ENCODE peak calls at places on chromosome 4, in six cellular contexts. R is HepG2, N is sigmoid colon, H is prostate gland, X is GM23338, U is HCT116. J is an unnamed sample.

GRCh38 chr4:169307581-169307980 is 36.8 kb upstream of the SH3RF1 start:
- DNase-seq in R (peak), N (no peak), H (no peak), X (no peak), U (no peak), J (no peak)

GRCh38 chr4:139547979-139548378 is 8.0 kb downstream of the SETD7 start:
- DNase-seq in R (no peak), N (no peak), H (no peak), X (no peak), U (no peak), J (no peak)

GRCh38 chr4:149031399-149031798 is 589.2 kb upstream of the NR3C2 start:
- DNase-seq in R (peak), N (no peak), H (no peak), X (peak), U (peak), J (peak)

GRCh38 chr4:112416464-112416863 is 99.5 kb downstream of the NEUROG2 start:
- DNase-seq in R (no peak), N (no peak), H (no peak), X (no peak), U (no peak), J (no peak)

GRCh38 chr4:88828846-88829245 is 131.2 kb upstream of the NAP1L5 start:
- DNase-seq in R (no peak), N (no peak), H (no peak), X (no peak), U (no peak), J (no peak)

GRCh38 chr4:101833455-101833854 is 42.9 kb downstream of the BANK1 start:
- DNase-seq in R (no peak), N (no peak), H (no peak), X (no peak), U (no peak), J (peak)

GRCh38 chr4:154982187-154983047 is 201.3 kb downstream of the RBM46 start:
- DNase-seq in R (peak), N (no peak), H (peak), X (peak), U (peak), J (peak)

GRCh38 chr4:2365913-2366210 is 52.6 kb downstream of the ZFYVE28 start:
- DNase-seq in R (no peak), N (peak), H (no peak), X (no peak), U (no peak), J (no peak)

GRCh38 chr4:156870166-156870565 is 101.4 kb downstream of the PDGFC start:
- DNase-seq in R (no peak), N (no peak), H (no peak), X (no peak), U (no peak), J (no peak)

GRCh38 chr4:107818301-107818910 is 6.3 kb upstream of the SGMS2 start:
- DNase-seq in R (no peak), N (no peak), H (no peak), X (no peak), U (no peak), J (no peak)

GRCh38 chr4:183422962-183423653 is 21.3 kb upstream of the CDKN2AIP start:
- DNase-seq in R (no peak), N (no peak), H (no peak), X (no peak), U (no peak), J (no peak)

GRCh38 chr4:10260777-10261176 is 144.2 kb upstream of the WDR1 start:
- DNase-seq in R (no peak), N (no peak), H (no peak), X (peak), U (no peak), J (no peak)

GRCh38 chr4:16031554-16032381 is 52.1 kb downstream of the PROM1 start:
- DNase-seq in R (no peak), N (no peak), H (no peak), X (no peak), U (no peak), J (no peak)

GRCh38 chr4:56611501-56611900 is 69.6 kb downstream of the HOPX start:
- DNase-seq in R (no peak), N (no peak), H (no peak), X (no peak), U (no peak), J (no peak)

GRCh38 chr4:153418581-153418980 is 47.6 kb upstream of the TMEM131L start:
- DNase-seq in R (no peak), N (no peak), H (no peak), X (peak), U (no peak), J (no peak)

GRCh38 chr4:77787969-77788368 is 31.2 kb downstream of the CNOT6L start:
- DNase-seq in R (no peak), N (no peak), H (no peak), X (no peak), U (no peak), J (no peak)

GRCh38 chr4:140756292-140757219 is at the start of gene TBC1D9:
- DNase-seq in R (peak), N (peak), H (peak), X (peak), U (peak), J (no peak)

GRCh38 chr4:147110968-147111367 is 165.3 kb upstream of the TTC29 start:
- DNase-seq in R (no peak), N (no peak), H (no peak), X (no peak), U (no peak), J (peak)

GRCh38 chr4:183823394-183823793 is 81.7 kb upstream of the STOX2 start:
- DNase-seq in R (no peak), N (no peak), H (no peak), X (no peak), U (no peak), J (no peak)

GRCh38 chr4:2333916-2334644 is 72.2 kb upstream of the MXD4 start:
- DNase-seq in R (no peak), N (no peak), H (no peak), X (no peak), U (no peak), J (no peak)

GRCh38 chr4:153137168-153137567 is 67.1 kb upstream of the TRIM2 start:
- DNase-seq in R (no peak), N (no peak), H (no peak), X (no peak), U (no peak), J (no peak)

GRCh38 chr4:56245547-56246229 is 141.6 kb downstream of the AASDH start:
- DNase-seq in R (peak), N (no peak), H (no peak), X (peak), U (no peak), J (no peak)

GRCh38 chr4:89324671-89325070 is 17.1 kb upstream of the GPRIN3 start:
- DNase-seq in R (no peak), N (no peak), H (no peak), X (no peak), U (no peak), J (no peak)

GRCh38 chr4:108192056-108192455 is 23.3 kb upstream of the LEF1 start:
- DNase-seq in R (no peak), N (no peak), H (no peak), X (no peak), U (no peak), J (no peak)

GRCh38 chr4:8356856-8357255 is 83.7 kb downstream of the ACOX3 start:
- DNase-seq in R (no peak), N (peak), H (no peak), X (no peak), U (no peak), J (no peak)

GRCh38 chr4:8917868-8918783 is 46.5 kb upstream of the HMX1 start:
- DNase-seq in R (peak), N (peak), H (peak), X (peak), U (peak), J (no peak)

GRCh38 chr4:184282251-184282713 is 64.6 kb upstream of the ENPP6 start:
- DNase-seq in R (peak), N (no peak), H (peak), X (peak), U (no peak), J (no peak)

GRCh38 chr4:169143335-169143734 is 127.4 kb downstream of the SH3RF1 start:
- DNase-seq in R (no peak), N (no peak), H (no peak), X (no peak), U (no peak), J (no peak)

GRCh38 chr4:117700111-117700892 is 334.0 kb upstream of the NDST3 start:
- DNase-seq in R (peak), N (no peak), H (no peak), X (peak), U (peak), J (no peak)

GRCh38 chr4:85724801-85725548 is 250.0 kb downstream of the ARHGAP24 start:
- DNase-seq in R (no peak), N (no peak), H (no peak), X (no peak), U (no peak), J (no peak)

GRCh38 chr4:81913427-81913878 is 441.7 kb upstream of the RASGEF1B start:
- DNase-seq in R (peak), N (no peak), H (peak), X (peak), U (peak), J (no peak)

GRCh38 chr4:155403886-155404285 is 27.1 kb upstream of the MAP9 start:
- DNase-seq in R (no peak), N (no peak), H (no peak), X (peak), U (peak), J (peak)

GRCh38 chr4:47913858-47914218 is 545 bp downstream of the NFXL1 start:
- DNase-seq in R (peak), N (peak), H (peak), X (peak), U (no peak), J (no peak)

GRCh38 chr4:122702939-122703338 is 29.6 kb upstream of the BBS12 start:
- DNase-seq in R (no peak), N (no peak), H (peak), X (no peak), U (no peak), J (no peak)
- TF ChIP-seq POLR2AphosphoS5 in R (no peak), N (no peak), H (peak), X (no peak), U (no peak), J (no peak)

GRCh38 chr4:74110670-74111069 is 11.7 kb upstream of the CXCL2 start:
- DNase-seq in R (no peak), N (no peak), H (no peak), X (no peak), U (no peak), J (no peak)

GRCh38 chr4:74105656-74106275 is 6.8 kb upstream of the CXCL2 start:
- DNase-seq in R (no peak), N (no peak), H (no peak), X (no peak), U (no peak), J (no peak)

GRCh38 chr4:74109116-74109791 is 10.3 kb upstream of the CXCL2 start:
- DNase-seq in R (no peak), N (no peak), H (no peak), X (peak), U (peak), J (no peak)

GRCh38 chr4:74109894-74110605 is 11.1 kb upstream of the CXCL2 start:
- DNase-seq in R (no peak), N (no peak), H (no peak), X (no peak), U (peak), J (no peak)

GRCh38 chr4:74108457-74109115 is 9.6 kb upstream of the CXCL2 start:
- DNase-seq in R (no peak), N (no peak), H (no peak), X (no peak), U (no peak), J (no peak)
- H3K27ac ChIP-seq in R (no peak), N (peak), H (no peak), X (no peak), U (peak), J (no peak)

GRCh38 chr4:99586747-99587146 is 12.1 kb downstream of the MTTP start:
- DNase-seq in R (no peak), N (no peak), H (no peak), X (peak), U (no peak), J (no peak)

GRCh38 chr4:99585521-99585920 is 10.9 kb downstream of the MTTP start:
- DNase-seq in R (no peak), N (no peak), H (no peak), X (no peak), U (no peak), J (no peak)

GRCh38 chr4:99587803-99588202 is 13.2 kb downstream of the MTTP start:
- DNase-seq in R (no peak), N (no peak), H (no peak), X (no peak), U (no peak), J (no peak)

GRCh38 chr4:99586322-99586721 is 11.7 kb downstream of the MTTP start:
- DNase-seq in R (no peak), N (no peak), H (no peak), X (no peak), U (no peak), J (no peak)

DNA sequence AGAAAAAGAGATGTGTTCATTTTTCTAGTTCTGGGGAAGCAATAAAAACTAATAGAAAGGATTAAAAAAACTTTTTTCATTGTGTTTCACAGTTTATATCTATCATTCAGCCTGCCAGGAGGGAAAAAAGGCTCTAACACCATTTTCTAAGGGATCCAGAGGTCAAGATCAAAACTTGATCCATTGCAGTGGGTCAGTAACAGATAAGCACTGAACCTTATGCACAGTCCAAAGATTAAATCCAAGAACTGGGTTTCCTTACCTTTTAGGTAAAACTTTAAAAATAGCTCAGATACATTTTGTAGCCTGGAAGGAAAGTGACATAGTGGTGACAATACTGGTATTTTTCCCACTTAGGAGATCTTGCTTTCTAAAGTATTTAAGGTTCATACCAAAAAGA is 12.7 kb downstream of the MTTP start:
- DNase-seq in R (no peak), N (no peak), H (no peak), X (no peak), U (no peak), J (no peak)
- TF ChIP-seq POLR2AphosphoS5 in R (no peak), N (no peak), H (no peak), X (no peak), U (no peak), J (no peak)

GRCh38 chr4:92506933-92507332 is 203.2 kb downstream of the GRID2 start:
- DNase-seq in R (no peak), N (no peak), H (no peak), X (peak), U (no peak), J (no peak)

GRCh38 chr4:92497141-92497540 is 193.4 kb downstream of the GRID2 start:
- DNase-seq in R (no peak), N (no peak), H (no peak), X (no peak), U (no peak), J (no peak)

GRCh38 chr4:92501456-92501855 is 197.7 kb downstream of the GRID2 start:
- DNase-seq in R (no peak), N (no peak), H (no peak), X (no peak), U (no peak), J (no peak)
- H3K27ac ChIP-seq in R (no peak), N (no peak), H (no peak), X (peak), U (no peak), J (no peak)

GRCh38 chr4:74640111-74640903 is 154.0 kb downstream of the BTC start:
- DNase-seq in R (no peak), N (no peak), H (no peak), X (no peak), U (no peak), J (no peak)
- TF ChIP-seq POLR2AphosphoS5 in R (no peak), N (peak), H (no peak), X (no peak), U (no peak), J (no peak)

GRCh38 chr4:5125326-5125725 is 74.0 kb downstream of the STK32B start:
- DNase-seq in R (no peak), N (no peak), H (no peak), X (no peak), U (no peak), J (no peak)
- H3K27ac ChIP-seq in R (no peak), N (no peak), H (no peak), X (no peak), U (no peak), J (no peak)

GRCh38 chr4:158159054-158159717 is 13.6 kb downstream of the GASK1B start:
- DNase-seq in R (no peak), N (no peak), H (no peak), X (no peak), U (no peak), J (no peak)
- TF ChIP-seq POLR2AphosphoS5 in R (no peak), N (no peak), H (no peak), X (no peak), U (no peak), J (no peak)

GRCh38 chr4:13910556-13910955 is 283.0 kb upstream of the BOD1L1 start:
- DNase-seq in R (no peak), N (no peak), H (no peak), X (no peak), U (no peak), J (no peak)

GRCh38 chr4:13911256-13911655 is 283.7 kb upstream of the BOD1L1 start:
- DNase-seq in R (no peak), N (no peak), H (no peak), X (no peak), U (no peak), J (no peak)

GRCh38 chr4:13907255-13907751 is 279.8 kb upstream of the BOD1L1 start:
- DNase-seq in R (peak), N (no peak), H (no peak), X (peak), U (no peak), J (no peak)

GRCh38 chr4:13906727-13907126 is 279.2 kb upstream of the BOD1L1 start:
- DNase-seq in R (no peak), N (no peak), H (no peak), X (no peak), U (no peak), J (no peak)

GRCh38 chr4:13908455-13908854 is 280.9 kb upstream of the BOD1L1 start:
- DNase-seq in R (no peak), N (no peak), H (no peak), X (no peak), U (no peak), J (no peak)
- H3K27ac ChIP-seq in R (no peak), N (no peak), H (no peak), X (no peak), U (no peak), J (no peak)

GRCh38 chr4:173524218-173525117 is 5.6 kb downstream of the HAND2 start:
- DNase-seq in R (no peak), N (peak), H (no peak), X (peak), U (no peak), J (no peak)

GRCh38 chr4:173527103-173527876 is 2.7 kb downstream of the HAND2 start:
- DNase-seq in R (no peak), N (peak), H (no peak), X (peak), U (no peak), J (no peak)

GRCh38 chr4:173526034-173526482 is 4.0 kb downstream of the HAND2 start:
- DNase-seq in R (no peak), N (peak), H (no peak), X (peak), U (no peak), J (no peak)

GRCh38 chr4:173526724-173527102 is 3.3 kb downstream of the HAND2 start:
- DNase-seq in R (no peak), N (peak), H (no peak), X (peak), U (no peak), J (no peak)

DNA sequence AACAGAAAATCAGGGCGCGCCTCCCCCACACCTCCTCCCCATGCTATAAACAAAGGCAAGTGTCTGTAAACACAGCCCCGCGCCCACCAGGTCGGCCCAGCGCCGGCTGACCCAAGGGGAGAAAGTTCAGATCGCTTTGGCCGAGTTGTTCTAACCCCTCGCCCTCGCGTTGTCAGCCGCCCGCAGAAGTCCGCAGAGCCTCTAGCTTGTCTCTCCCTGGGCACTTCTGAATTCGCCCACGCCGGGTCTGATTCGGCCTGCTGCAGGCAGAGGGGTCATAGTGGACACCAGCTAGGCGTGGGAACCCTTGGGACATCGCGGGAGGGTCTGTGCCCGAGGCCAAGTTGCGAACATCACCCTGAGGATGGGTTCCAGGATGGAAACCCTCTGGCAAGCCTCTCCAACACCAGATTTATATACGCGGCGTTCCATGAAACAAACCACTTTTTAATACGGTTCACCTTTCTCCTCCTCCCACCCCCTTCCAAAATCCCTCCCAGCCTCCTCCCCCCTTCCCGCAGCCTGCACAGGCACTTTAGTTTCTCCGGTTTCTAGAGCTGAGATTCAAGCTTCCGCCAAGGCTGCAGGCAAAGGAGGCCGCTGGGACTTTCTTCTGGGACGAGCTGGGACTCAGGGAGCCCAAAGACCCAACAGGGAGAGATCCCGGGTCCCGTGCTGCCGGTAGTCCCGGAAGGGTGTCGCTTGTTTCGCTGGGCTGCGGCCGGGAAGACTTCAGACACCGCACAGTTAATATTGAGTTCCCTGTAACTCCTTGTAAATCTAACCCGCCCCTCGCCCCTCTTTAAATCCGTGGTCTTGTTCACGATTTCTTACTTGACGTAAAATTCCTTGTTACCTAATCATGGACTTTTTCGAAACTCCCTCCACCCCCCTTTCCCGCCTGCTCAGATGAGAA is 4.7 kb downstream of the HAND2 start:
- DNase-seq in R (no peak), N (peak), H (no peak), X (peak), U (no peak), J (no peak)
- TF ChIP-seq POLR2AphosphoS5 in R (no peak), N (peak), H (no peak), X (no peak), U (no peak), J (no peak)